ENCODE peak calls at places on chromosomes 12 and 14, in seven cellular contexts. V is PC-3; C is pancreas; H is heart left ventricle; L is brain microvascular endothelial cell; M is left lung; R is CD8-positive, alpha-beta T cell. Q is an unnamed sample. For H3K27me3, the result is how much of the 10 kb centered on the place peaks cover.

GRCh38 chr12:124993568-124994434 is at the start of gene BRI3BP:
- DNase-seq in V (peak), C (peak), H (peak), L (peak), M (peak), R (peak), Q (peak)

GRCh38 chr12:86574143-86574542 is 318.0 kb upstream of the MGAT4C start:
- DNase-seq in V (no peak), C (no peak), H (no peak), L (no peak), M (no peak), R (no peak), Q (no peak)

GRCh38 chr12:58966939-58967338 is 46.6 kb upstream of the LRIG3 start:
- DNase-seq in V (no peak), C (no peak), H (no peak), L (peak), M (no peak), R (no peak), Q (no peak)

GRCh38 chr12:94092516-94093241 is 55.7 kb upstream of the PLXNC1 start:
- DNase-seq in V (peak), C (no peak), H (no peak), L (peak), M (no peak), R (no peak), Q (no peak)

GRCh38 chr14:105137481-105138020 is 31.0 kb downstream of the JAG2 start:
- DNase-seq in V (no peak), C (no peak), H (no peak), L (no peak), M (no peak), R (no peak), Q (no peak)

GRCh38 chr14:46788994-46789393 is 137.4 kb upstream of the RPL10L start:
- DNase-seq in V (peak), C (no peak), H (no peak), L (no peak), M (no peak), R (no peak), Q (no peak)

GRCh38 chr14:101458536-101459391 is 102.5 kb upstream of the DIO3 start:
- DNase-seq in V (peak), C (no peak), H (no peak), L (no peak), M (peak), R (no peak), Q (no peak)

GRCh38 chr14:96126783-96127271 is 77.8 kb upstream of the BDKRB2 start:
- DNase-seq in V (no peak), C (no peak), H (no peak), L (no peak), M (no peak), R (no peak), Q (no peak)

GRCh38 chr12:49338830-49339463 is 2.0 kb upstream of the C1QL4 start:
- DNase-seq in V (no peak), C (no peak), H (no peak), L (no peak), M (no peak), R (no peak), Q (no peak)

GRCh38 chr12:49341777-49342065 is 4.7 kb upstream of the C1QL4 start:
- DNase-seq in V (no peak), C (no peak), H (no peak), L (no peak), M (no peak), R (no peak), Q (no peak)

GRCh38 chr12:49340971-49341776 is 4.2 kb upstream of the C1QL4 start:
- DNase-seq in V (no peak), C (no peak), H (no peak), L (no peak), M (no peak), R (no peak), Q (no peak)

GRCh38 chr12:49340095-49340870 is 3.3 kb upstream of the C1QL4 start:
- DNase-seq in V (no peak), C (no peak), H (no peak), L (no peak), M (no peak), R (no peak), Q (no peak)

DNA sequence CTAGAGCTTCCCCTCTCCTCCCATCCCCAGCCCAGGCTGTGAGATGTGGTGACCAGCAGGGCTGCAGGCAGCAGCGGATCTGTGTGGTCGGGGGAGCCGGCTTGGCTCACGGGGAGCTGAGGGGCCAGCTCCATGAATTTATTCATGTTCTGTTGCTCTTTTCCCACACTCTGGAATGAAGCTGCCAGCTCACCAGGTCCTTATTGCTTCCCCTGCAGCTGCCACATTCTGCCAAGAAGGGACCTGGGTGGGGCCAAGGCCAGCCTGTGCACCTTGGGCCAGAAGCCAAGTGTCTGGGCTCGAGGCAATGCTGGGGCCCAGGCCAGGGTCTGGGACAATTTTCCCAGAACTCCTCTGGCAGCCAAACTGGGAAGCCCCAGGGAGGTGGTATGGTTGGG is 2.5 kb upstream of the C1QL4 start:
- DNase-seq in V (no peak), C (peak), H (no peak), L (no peak), M (no peak), R (no peak), Q (no peak)
- H3K27me3 ChIP-seq in V (under half), C (under half), H (half or more), L (under half), M (half or more), R (under half), Q (half or more)

DNA sequence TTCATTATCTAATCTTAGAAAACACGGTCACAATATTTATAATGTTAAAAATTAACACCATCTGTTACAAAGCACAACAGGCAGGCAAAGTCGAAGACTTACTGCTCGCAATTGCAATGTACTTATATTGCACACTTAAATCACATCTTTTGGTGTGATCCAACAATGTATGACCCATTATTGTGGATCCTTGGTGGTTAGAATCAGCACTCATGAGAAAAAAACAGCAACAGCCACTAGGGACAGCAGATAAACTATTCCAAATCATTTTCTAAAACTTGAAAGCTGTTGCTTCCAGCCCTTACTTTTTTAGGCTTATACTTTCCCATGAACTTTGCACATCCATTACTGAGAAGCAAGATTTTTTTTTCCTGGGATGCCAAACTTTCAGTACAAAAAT is 20.4 kb downstream of the COX16 start:
- DNase-seq in V (no peak), C (no peak), H (no peak), L (no peak), M (no peak), R (no peak), Q (no peak)
- TF ChIP-seq CTCF in V (peak), C (no peak), H (no peak), L (peak), M (no peak), R (no peak), Q (no peak)

GRCh38 chr12:117044790-117045174 is 54.4 kb downstream of the TESC start:
- DNase-seq in V (no peak), C (no peak), H (no peak), L (no peak), M (no peak), R (no peak), Q (no peak)
- H3K4me3 ChIP-seq in V (no peak), C (no peak), H (no peak), L (no peak), M (no peak), R (no peak), Q (no peak)

DNA sequence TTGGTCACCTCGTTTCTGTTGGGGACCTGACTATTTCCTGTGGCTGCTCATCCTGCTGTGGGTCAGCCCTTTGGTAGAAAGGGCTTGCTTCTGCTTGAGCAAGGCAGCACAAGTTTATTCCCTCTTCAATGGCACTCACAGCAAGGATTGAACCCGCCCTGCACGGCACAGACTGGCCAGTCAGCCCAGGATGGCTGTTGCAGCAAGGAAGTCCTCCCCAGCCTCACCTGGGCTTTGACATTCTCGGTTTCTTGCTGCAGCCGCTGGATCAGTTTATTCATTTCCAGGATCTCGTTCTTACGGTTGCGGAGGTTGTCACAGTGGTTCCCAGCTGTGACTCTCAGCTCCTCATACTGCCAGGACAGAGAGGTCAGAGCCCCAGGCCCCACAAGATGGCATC is 9.5 kb downstream of the KRT82 start:
- DNase-seq in V (no peak), C (no peak), H (no peak), L (no peak), M (peak), R (no peak), Q (no peak)
- H3K27me3 ChIP-seq in V (under half), C (under half), H (under half), L (under half), M (under half), R (under half), Q (half or more)

GRCh38 chr14:81991998-81992397 is 458.3 kb upstream of the SEL1L start:
- DNase-seq in V (peak), C (no peak), H (no peak), L (no peak), M (no peak), R (no peak), Q (no peak)
- TF ChIP-seq CTCF in V (peak), C (no peak), H (no peak), L (no peak), M (no peak), R (no peak), Q (peak)

DNA sequence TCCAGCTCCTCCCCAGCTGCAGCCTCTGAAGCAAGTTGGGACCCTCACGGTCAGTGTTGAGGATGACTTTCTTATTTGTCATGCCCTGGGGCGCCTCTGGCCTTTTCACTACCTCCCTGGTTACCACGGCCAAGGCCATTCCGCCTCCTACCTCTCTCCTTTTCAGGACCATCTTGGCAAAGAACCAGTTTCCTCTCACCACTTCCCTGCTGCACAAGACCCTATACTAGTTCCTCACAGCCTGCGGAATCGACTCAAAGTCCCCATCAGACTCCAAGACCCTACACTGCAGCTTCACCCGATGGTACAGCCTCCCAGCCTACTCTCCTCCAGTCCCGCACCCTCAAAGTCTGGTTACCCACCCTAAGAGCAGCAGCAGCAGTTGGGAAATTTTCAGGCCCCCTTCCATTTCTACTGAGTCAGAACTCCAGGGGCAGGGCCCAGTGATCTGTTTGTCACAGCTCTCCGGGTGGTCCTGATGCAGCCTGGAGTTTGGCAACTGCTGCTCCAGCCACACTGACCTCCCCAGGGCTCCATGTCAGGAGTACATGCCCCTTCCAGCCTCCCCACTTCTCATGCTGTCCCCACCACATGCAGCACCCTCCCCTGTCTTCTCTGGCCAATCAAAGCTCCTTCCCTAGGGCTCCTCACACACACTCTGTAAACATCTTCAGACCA is 5.4 kb downstream of the VWF start:
- DNase-seq in V (no peak), C (no peak), H (no peak), L (no peak), M (no peak), R (no peak), Q (no peak)
- H3K4me3 ChIP-seq in V (no peak), C (no peak), H (peak), L (no peak), M (no peak), R (no peak), Q (peak)

GRCh38 chr12:47087088-47087688 is 7.4 kb upstream of the AMIGO2 start:
- DNase-seq in V (no peak), C (no peak), H (no peak), L (no peak), M (no peak), R (no peak), Q (no peak)

GRCh38 chr12:47095446-47096236 is 15.9 kb upstream of the AMIGO2 start:
- DNase-seq in V (peak), C (no peak), H (no peak), L (peak), M (no peak), R (no peak), Q (no peak)

GRCh38 chr12:47094804-47095203 is 15.0 kb upstream of the AMIGO2 start:
- DNase-seq in V (peak), C (no peak), H (no peak), L (peak), M (no peak), R (no peak), Q (no peak)

GRCh38 chr12:47088021-47088944 is 8.5 kb upstream of the AMIGO2 start:
- DNase-seq in V (no peak), C (no peak), H (no peak), L (peak), M (no peak), R (no peak), Q (no peak)

GRCh38 chr12:47091009-47091408 is 11.2 kb upstream of the AMIGO2 start:
- DNase-seq in V (no peak), C (no peak), H (no peak), L (no peak), M (no peak), R (no peak), Q (no peak)
- H3K27me3 ChIP-seq in V (under half), C (under half), H (under half), L (under half), M (under half), R (under half), Q (under half)

DNA sequence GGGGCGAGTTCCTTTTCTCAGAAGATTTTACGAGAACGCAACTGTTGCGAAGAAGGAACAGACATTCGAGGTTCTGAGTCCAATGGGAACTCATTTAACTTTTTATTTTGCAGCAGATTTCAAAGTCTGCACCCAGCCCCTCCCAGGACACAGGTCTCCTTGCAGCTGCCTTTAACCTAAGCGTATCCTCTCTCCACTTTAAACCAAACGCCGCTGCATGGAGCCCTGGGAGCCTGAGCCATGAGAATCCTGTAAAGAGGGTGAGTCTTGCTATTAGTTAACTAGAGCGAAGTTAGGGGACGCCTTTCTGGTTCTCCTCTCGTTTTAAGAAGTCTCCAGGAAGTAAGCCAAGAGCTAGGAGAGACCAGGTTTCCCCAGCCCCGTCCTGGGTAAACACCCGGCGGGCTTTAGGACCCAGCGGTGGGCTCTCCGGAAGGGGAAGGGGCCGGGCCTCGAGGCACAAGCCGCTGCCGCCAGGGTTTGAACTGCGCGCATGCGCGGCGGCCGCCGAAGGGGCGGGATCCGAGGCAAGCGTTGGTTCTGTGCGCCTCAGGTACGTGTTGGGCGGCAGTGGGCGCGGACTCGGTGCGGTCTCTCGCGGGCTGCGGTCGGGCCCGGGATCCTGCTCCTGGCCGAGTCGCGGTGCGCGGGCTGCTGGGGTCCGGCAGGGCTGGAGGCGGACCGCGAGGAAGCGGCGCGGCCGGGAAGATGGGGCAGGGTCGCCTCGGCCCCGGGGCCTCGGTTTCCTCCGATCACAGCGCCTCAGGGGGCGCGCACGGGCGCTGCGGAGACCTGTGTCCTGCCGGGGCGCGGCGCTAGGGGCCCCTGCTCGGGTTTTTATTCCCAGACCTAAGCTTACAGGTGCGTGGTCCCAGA is at the start of gene TDP1:
- DNase-seq in V (peak), C (peak), H (peak), L (peak), M (peak), R (peak), Q (peak)
- TF ChIP-seq CTCF in V (no peak), C (no peak), H (no peak), L (no peak), M (no peak), R (no peak), Q (peak)

DNA sequence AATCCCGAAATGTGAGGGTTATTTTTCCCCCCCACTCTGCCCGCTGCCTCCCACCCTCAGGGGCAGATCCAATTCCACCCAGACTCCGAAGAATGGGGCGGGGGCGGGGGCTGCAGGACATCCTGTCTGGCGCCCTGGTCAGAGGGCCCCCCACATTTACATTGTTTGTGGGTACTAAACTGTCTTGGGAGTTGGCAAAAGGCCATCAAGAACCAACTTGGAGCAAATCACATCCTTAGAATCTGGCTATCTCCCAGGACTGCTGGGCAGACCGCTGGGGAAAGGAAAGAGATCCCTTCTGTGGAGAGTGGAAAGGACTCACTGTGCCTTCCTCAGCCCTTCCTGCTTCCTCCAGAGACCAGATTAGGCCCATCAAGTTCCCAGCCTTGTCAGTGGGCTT is 2.4 kb downstream of the EMP1 start:
- DNase-seq in V (no peak), C (no peak), H (no peak), L (no peak), M (no peak), R (no peak), Q (no peak)
- H3K4me3 ChIP-seq in V (peak), C (no peak), H (peak), L (peak), M (peak), R (no peak), Q (peak)

DNA sequence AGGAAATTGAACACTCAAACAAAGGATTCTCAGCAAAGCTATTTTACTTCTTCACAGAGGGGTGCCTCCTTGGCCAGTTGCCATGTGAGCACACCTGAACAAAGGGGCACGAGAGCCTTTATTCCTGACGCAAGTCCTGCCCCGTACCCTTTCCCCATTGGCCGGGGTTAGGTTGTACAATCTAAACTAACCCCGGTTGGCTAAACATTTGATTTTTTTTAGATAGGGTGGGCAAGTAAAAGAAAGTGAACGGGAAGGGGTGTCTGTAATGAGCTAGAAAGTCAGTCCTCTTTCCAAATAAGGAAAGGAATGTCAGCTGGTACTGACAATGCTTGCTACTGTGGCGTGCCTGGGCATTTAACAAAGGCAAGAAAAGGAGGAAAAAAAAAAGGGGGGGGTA is 135.5 kb upstream of the CDKN3 start:
- DNase-seq in V (no peak), C (no peak), H (no peak), L (no peak), M (no peak), R (no peak), Q (no peak)
- H3K27me3 ChIP-seq in V (under half), C (under half), H (under half), L (under half), M (under half), R (under half), Q (under half)

Q was measured in left ventricle myocardium inferior.